ENCODE peak calls at places on chromosomes 4 and X, in nine cellular contexts. V, F, D, T, P, A, X, K and E are unnamed samples.

GRCh38 chr4:79257953-79258613 is 67.8 kb downstream of the NAA11 start:
- DNase-seq in V (peak; percentile 66), F (no peak), D (no peak), T (no peak), P (no peak), A (peak; percentile 37), X (no peak), K (no peak), E (no peak)

GRCh38 chrX:19860571-19860970 is 26.8 kb downstream of the SH3KBP1 start:
- DNase-seq in V (no peak), F (no peak), D (no peak), T (no peak), P (no peak), A (no peak), X (no peak), K (no peak), E (no peak)

GRCh38 chr4:183960912-183961569 is 55.9 kb downstream of the STOX2 start:
- DNase-seq in V (peak; percentile 59), F (no peak), D (no peak), T (no peak), P (no peak), A (peak; percentile 48), X (no peak), K (no peak), E (no peak)

GRCh38 chr4:143185253-143186107 is 763 bp downstream of the USP38 start:
- DNase-seq in V (no peak), F (no peak), D (peak; percentile 2), T (no peak), P (no peak), A (no peak), X (no peak), K (peak; percentile 28), E (peak; percentile 14)

GRCh38 chrX:1418901-1419544 is 27.1 kb upstream of the SLC25A6 start:
- DNase-seq in V (no peak), F (no peak), D (no peak), T (no peak), P (no peak), A (no peak), X (no peak), K (no peak), E (no peak)

GRCh38 chrX:113260474-113260873 is 419.8 kb upstream of the AMOT start:
- DNase-seq in V (no peak), F (peak; percentile 16), D (no peak), T (no peak), P (no peak), A (no peak), X (no peak), K (peak; percentile 8), E (peak; percentile 4)

GRCh38 chrX:46255066-46255465 is 290.2 kb downstream of the ZNF674 start:
- DNase-seq in V (no peak), F (no peak), D (no peak), T (no peak), P (no peak), A (no peak), X (no peak), K (peak; percentile 32), E (no peak)

GRCh38 chr4:174193438-174194015 is 89.9 kb downstream of the FBXO8 start:
- DNase-seq in V (no peak), F (no peak), D (no peak), T (no peak), P (no peak), A (no peak), X (no peak), K (no peak), E (no peak)

GRCh38 chr4:153808175-153808574 is 19.3 kb upstream of the SFRP2 start:
- DNase-seq in V (no peak), F (no peak), D (no peak), T (no peak), P (no peak), A (no peak), X (no peak), K (no peak), E (no peak)

GRCh38 chr4:40311811-40312346 is 23.3 kb upstream of the CHRNA9 start:
- DNase-seq in V (no peak), F (no peak), D (no peak), T (no peak), P (no peak), A (no peak), X (no peak), K (no peak), E (peak; percentile 22)

GRCh38 chr4:59091376-59092142 is 1981.4 kb upstream of the IGFBP7 start:
- DNase-seq in V (no peak), F (no peak), D (no peak), T (no peak), P (no peak), A (no peak), X (no peak), K (no peak), E (no peak)

GRCh38 chr4:155906554-155907247 is 3.2 kb downstream of the TDO2 start:
- DNase-seq in V (no peak), F (peak; percentile 99), D (peak; percentile 88), T (no peak), P (no peak), A (no peak), X (no peak), K (peak; percentile 98), E (peak; percentile 97)

GRCh38 chrX:17769701-17770269 is 32.5 kb downstream of the SCML1 start:
- DNase-seq in V (no peak), F (no peak), D (no peak), T (no peak), P (peak; percentile 42), A (no peak), X (no peak), K (no peak), E (no peak)

GRCh38 chr4:54954656-54955388 is 170.6 kb downstream of the KDR start:
- DNase-seq in V (peak; percentile 48), F (no peak), D (no peak), T (no peak), P (no peak), A (peak; percentile 9), X (no peak), K (no peak), E (peak; percentile 17)

GRCh38 chr4:16532240-16532990 is 306.1 kb upstream of the TAPT1 start:
- DNase-seq in V (no peak), F (peak; percentile 73), D (peak; percentile 76), T (no peak), P (no peak), A (no peak), X (no peak), K (peak; percentile 87), E (peak; percentile 94)

GRCh38 chrX:118974088-118974907 is at the start of gene LONRF3:
- DNase-seq in V (peak; percentile 86), F (peak; percentile 4), D (peak; percentile 40), T (no peak), P (no peak), A (peak; percentile 13), X (no peak), K (peak; percentile 38), E (peak; percentile 53)

GRCh38 chr4:159398236-159398638 is 295.4 kb downstream of the RAPGEF2 start:
- DNase-seq in V (no peak), F (no peak), D (no peak), T (no peak), P (no peak), A (no peak), X (no peak), K (peak; percentile 53), E (peak; percentile 53)

GRCh38 chr4:56219447-56219846 is 167.8 kb downstream of the AASDH start:
- DNase-seq in V (no peak), F (no peak), D (no peak), T (no peak), P (no peak), A (no peak), X (no peak), K (no peak), E (no peak)

GRCh38 chr4:186067757-186068385 is 1.1 kb upstream of the TLR3 start:
- DNase-seq in V (peak; percentile 57), F (peak; percentile 22), D (peak; percentile 53), T (no peak), P (no peak), A (peak; percentile 59), X (no peak), K (peak; percentile 69), E (peak; percentile 68)

GRCh38 chrX:63889001-63889400 is 104.0 kb upstream of the ARHGEF9 start:
- DNase-seq in V (no peak), F (no peak), D (peak; percentile 26), T (no peak), P (no peak), A (no peak), X (no peak), K (peak; percentile 89), E (peak; percentile 6)

GRCh38 chr4:78683352-78683751 is 92.8 kb upstream of the BMP2K start:
- DNase-seq in V (no peak), F (no peak), D (no peak), T (no peak), P (no peak), A (no peak), X (no peak), K (no peak), E (no peak)

GRCh38 chr4:161881370-161881769 is 282.4 kb downstream of the FSTL5 start:
- DNase-seq in V (no peak), F (no peak), D (no peak), T (no peak), P (no peak), A (no peak), X (no peak), K (no peak), E (no peak)

GRCh38 chr4:21826071-21826470 is 122.5 kb downstream of the KCNIP4 start:
- DNase-seq in V (no peak), F (no peak), D (no peak), T (no peak), P (no peak), A (no peak), X (no peak), K (no peak), E (no peak)

GRCh38 chrX:123590842-123591491 is 141.9 kb downstream of the THOC2 start:
- DNase-seq in V (no peak), F (no peak), D (peak; percentile 7), T (no peak), P (no peak), A (no peak), X (no peak), K (peak; percentile 9), E (peak; percentile 27)

GRCh38 chrX:110000854-110001701 is 1.8 kb upstream of the TMEM164 start:
- DNase-seq in V (no peak), F (no peak), D (no peak), T (no peak), P (no peak), A (no peak), X (no peak), K (no peak), E (no peak)

GRCh38 chr4:119646347-119647071 is 17.9 kb upstream of the PDE5A start:
- DNase-seq in V (no peak), F (no peak), D (peak; percentile 34), T (no peak), P (no peak), A (no peak), X (no peak), K (no peak), E (peak; percentile 49)

GRCh38 chrX:153780678-153781427 is at the start of gene SRPK3:
- DNase-seq in V (peak; percentile 53), F (no peak), D (peak; percentile 43), T (no peak), P (no peak), A (no peak), X (no peak), K (no peak), E (no peak)

GRCh38 chrX:132443736-132444135 is 45.1 kb downstream of the MBNL3 start:
- DNase-seq in V (no peak), F (no peak), D (no peak), T (no peak), P (no peak), A (no peak), X (no peak), K (peak; percentile 9), E (no peak)